ENCODE peak calls at places on chromosomes 2 and 18, in four cellular contexts. One of them, this sample, is unnamed.

GRCh38 chr2:7031424-7032245 is 114.4 kb downstream of the RNF144A start:
- DNase-seq in fibroblast of mammary gland: peak; percentile 79
- DNase-seq in mesendoderm: no peak
- DNase-seq in Jurkat, Clone E6-1: peak; percentile 45
- DNase-seq in this sample: no peak

GRCh38 chr2:188976545-188977268 is 2.5 kb downstream of the COL3A1 start:
- DNase-seq in fibroblast of mammary gland: peak; percentile 84
- DNase-seq in mesendoderm: no peak
- DNase-seq in Jurkat, Clone E6-1: peak; percentile 40
- DNase-seq in this sample: no peak

GRCh38 chr2:208541982-208542464 is 135.4 kb downstream of the PTH2R start:
- DNase-seq in fibroblast of mammary gland: no peak
- DNase-seq in mesendoderm: no peak
- DNase-seq in Jurkat, Clone E6-1: no peak
- DNase-seq in this sample: no peak

GRCh38 chr2:41926614-41927580 is 120.9 kb upstream of the PKDCC start:
- DNase-seq in fibroblast of mammary gland: peak; percentile 94
- DNase-seq in mesendoderm: no peak
- DNase-seq in Jurkat, Clone E6-1: no peak
- DNase-seq in this sample: no peak

GRCh38 chr2:219059725-219060682 is 717 bp downstream of the IHH start:
- DNase-seq in fibroblast of mammary gland: no peak
- DNase-seq in mesendoderm: peak; percentile 8
- DNase-seq in Jurkat, Clone E6-1: no peak
- DNase-seq in this sample: peak; percentile 54

GRCh38 chr2:72041638-72042111 is 106.0 kb downstream of the CYP26B1 start:
- DNase-seq in fibroblast of mammary gland: no peak
- DNase-seq in mesendoderm: no peak
- DNase-seq in Jurkat, Clone E6-1: no peak
- DNase-seq in this sample: no peak

GRCh38 chr2:86695053-86695691 is 24.9 kb upstream of the RMND5A start:
- DNase-seq in fibroblast of mammary gland: peak; percentile 71
- DNase-seq in mesendoderm: peak; percentile 31
- DNase-seq in Jurkat, Clone E6-1: no peak
- DNase-seq in this sample: no peak

GRCh38 chr2:37039580-37039979 is 44.6 kb downstream of the HEATR5B start:
- DNase-seq in fibroblast of mammary gland: no peak
- DNase-seq in mesendoderm: no peak
- DNase-seq in Jurkat, Clone E6-1: no peak
- DNase-seq in this sample: no peak

GRCh38 chr2:209496586-209496982 is 72.7 kb downstream of the MAP2 start:
- DNase-seq in fibroblast of mammary gland: peak; percentile 68
- DNase-seq in mesendoderm: no peak
- DNase-seq in Jurkat, Clone E6-1: no peak
- DNase-seq in this sample: no peak

GRCh38 chr2:180520206-180520605 is 460.2 kb upstream of the UBE2E3 start:
- DNase-seq in fibroblast of mammary gland: peak; percentile 29
- DNase-seq in mesendoderm: peak; percentile 35
- DNase-seq in Jurkat, Clone E6-1: no peak
- DNase-seq in this sample: no peak

GRCh38 chr18:23311346-23312103 is 141.6 kb upstream of the RIOK3 start:
- DNase-seq in fibroblast of mammary gland: peak; percentile 95
- DNase-seq in mesendoderm: no peak
- DNase-seq in Jurkat, Clone E6-1: no peak
- DNase-seq in this sample: no peak

GRCh38 chr2:54208364-54209240 is 47.4 kb downstream of the TSPYL6 start:
- DNase-seq in fibroblast of mammary gland: peak; percentile 53
- DNase-seq in mesendoderm: no peak
- DNase-seq in Jurkat, Clone E6-1: no peak
- DNase-seq in this sample: no peak

GRCh38 chr2:165018207-165018606 is 62.9 kb upstream of the SLC38A11 start:
- DNase-seq in fibroblast of mammary gland: no peak
- DNase-seq in mesendoderm: peak; percentile 82
- DNase-seq in Jurkat, Clone E6-1: peak; percentile 67
- DNase-seq in this sample: peak; percentile 87

GRCh38 chr2:634041-634440 is 43.2 kb downstream of the TMEM18 start:
- DNase-seq in fibroblast of mammary gland: no peak
- DNase-seq in mesendoderm: no peak
- DNase-seq in Jurkat, Clone E6-1: no peak
- DNase-seq in this sample: no peak

GRCh38 chr2:59790186-59791142 is 763.0 kb downstream of the BCL11A start:
- DNase-seq in fibroblast of mammary gland: no peak
- DNase-seq in mesendoderm: no peak
- DNase-seq in Jurkat, Clone E6-1: no peak
- DNase-seq in this sample: peak; percentile 8

GRCh38 chr2:239724851-239725550 is 300.1 kb downstream of the NDUFA10 start:
- DNase-seq in fibroblast of mammary gland: no peak
- DNase-seq in mesendoderm: no peak
- DNase-seq in Jurkat, Clone E6-1: no peak
- DNase-seq in this sample: no peak

GRCh38 chr2:109497447-109497846 is 116.3 kb downstream of the SEPTIN10 start:
- DNase-seq in fibroblast of mammary gland: peak; percentile 45
- DNase-seq in mesendoderm: no peak
- DNase-seq in Jurkat, Clone E6-1: no peak
- DNase-seq in this sample: no peak

GRCh38 chr18:13810950-13811485 is 12.9 kb upstream of the MC5R start:
- DNase-seq in fibroblast of mammary gland: no peak
- DNase-seq in mesendoderm: peak; percentile 16
- DNase-seq in Jurkat, Clone E6-1: no peak
- DNase-seq in this sample: peak; percentile 57

GRCh38 chr18:6683112-6683876 is 46.2 kb upstream of the ARHGAP28 start:
- DNase-seq in fibroblast of mammary gland: no peak
- DNase-seq in mesendoderm: peak; percentile 33
- DNase-seq in Jurkat, Clone E6-1: no peak
- DNase-seq in this sample: peak; percentile 65

GRCh38 chr2:10239561-10239967 is 63.1 kb upstream of the HPCAL1 start:
- DNase-seq in fibroblast of mammary gland: no peak
- DNase-seq in mesendoderm: peak; percentile 26
- DNase-seq in Jurkat, Clone E6-1: no peak
- DNase-seq in this sample: peak; percentile 69

GRCh38 chr2:194203898-194204297 is 1453.1 kb upstream of the SLC39A10 start:
- DNase-seq in fibroblast of mammary gland: peak; percentile 63
- DNase-seq in mesendoderm: no peak
- DNase-seq in Jurkat, Clone E6-1: no peak
- DNase-seq in this sample: no peak

GRCh38 chr2:224221455-224221913 is 180.4 kb downstream of the FAM124B start:
- DNase-seq in fibroblast of mammary gland: peak; percentile 97
- DNase-seq in mesendoderm: peak; percentile 97
- DNase-seq in Jurkat, Clone E6-1: no peak
- DNase-seq in this sample: peak; percentile 70

GRCh38 chr2:150882751-150883520 is 378.7 kb downstream of the RBM43 start:
- DNase-seq in fibroblast of mammary gland: no peak
- DNase-seq in mesendoderm: no peak
- DNase-seq in Jurkat, Clone E6-1: no peak
- DNase-seq in this sample: no peak

GRCh38 chr18:62870643-62871042 is 155.3 kb downstream of the PHLPP1 start:
- DNase-seq in fibroblast of mammary gland: no peak
- DNase-seq in mesendoderm: no peak
- DNase-seq in Jurkat, Clone E6-1: no peak
- DNase-seq in this sample: no peak

GRCh38 chr2:46645681-46646162 is 166.4 kb downstream of the TMEM247 start:
- DNase-seq in fibroblast of mammary gland: peak; percentile 83
- DNase-seq in mesendoderm: no peak
- DNase-seq in Jurkat, Clone E6-1: no peak
- DNase-seq in this sample: no peak

GRCh38 chr18:51342815-51343214 is 145.3 kb upstream of the MEX3C start:
- DNase-seq in fibroblast of mammary gland: peak; percentile 79
- DNase-seq in mesendoderm: no peak
- DNase-seq in Jurkat, Clone E6-1: no peak
- DNase-seq in this sample: no peak

GRCh38 chr2:3598197-3598910 is 3.4 kb downstream of the COLEC11 start:
- DNase-seq in fibroblast of mammary gland: no peak
- DNase-seq in mesendoderm: no peak
- DNase-seq in Jurkat, Clone E6-1: no peak
- DNase-seq in this sample: no peak

GRCh38 chr2:209029249-209029648 is 394.6 kb upstream of the MAP2 start:
- DNase-seq in fibroblast of mammary gland: no peak
- DNase-seq in mesendoderm: no peak
- DNase-seq in Jurkat, Clone E6-1: no peak
- DNase-seq in this sample: no peak

GRCh38 chr2:38505779-38506178 is 96.9 kb downstream of the HNRNPLL start:
- DNase-seq in fibroblast of mammary gland: peak; percentile 95
- DNase-seq in mesendoderm: peak; percentile 67
- DNase-seq in Jurkat, Clone E6-1: no peak
- DNase-seq in this sample: no peak

GRCh38 chr2:162748566-162749215 is 89.9 kb downstream of the KCNH7 start:
- DNase-seq in fibroblast of mammary gland: no peak
- DNase-seq in mesendoderm: no peak
- DNase-seq in Jurkat, Clone E6-1: no peak
- DNase-seq in this sample: no peak

GRCh38 chr2:65437392-65438135 is 5.2 kb upstream of the SPRED2 start:
- DNase-seq in fibroblast of mammary gland: no peak
- DNase-seq in mesendoderm: peak; percentile 96
- DNase-seq in Jurkat, Clone E6-1: no peak
- DNase-seq in this sample: peak; percentile 77

GRCh38 chr2:165778653-165779451 is 15.2 kb downstream of the GALNT3 start:
- DNase-seq in fibroblast of mammary gland: peak; percentile 21
- DNase-seq in mesendoderm: peak; percentile 64
- DNase-seq in Jurkat, Clone E6-1: no peak
- DNase-seq in this sample: peak; percentile 73

GRCh38 chr2:167240671-167241070 is 352.4 kb downstream of the XIRP2 start:
- DNase-seq in fibroblast of mammary gland: peak; percentile 29
- DNase-seq in mesendoderm: no peak
- DNase-seq in Jurkat, Clone E6-1: no peak
- DNase-seq in this sample: no peak

GRCh38 chr18:34918856-34919255 is 122.4 kb upstream of the MAPRE2 start:
- DNase-seq in fibroblast of mammary gland: no peak
- DNase-seq in mesendoderm: no peak
- DNase-seq in Jurkat, Clone E6-1: peak; percentile 12
- DNase-seq in this sample: no peak

GRCh38 chr2:134934641-134935040 is 16.0 kb downstream of the CCNT2 start:
- DNase-seq in fibroblast of mammary gland: peak; percentile 41
- DNase-seq in mesendoderm: no peak
- DNase-seq in Jurkat, Clone E6-1: no peak
- DNase-seq in this sample: no peak

GRCh38 chr2:37871453-37872191 is 53.5 kb upstream of the RMDN2 start:
- DNase-seq in fibroblast of mammary gland: peak; percentile 86
- DNase-seq in mesendoderm: no peak
- DNase-seq in Jurkat, Clone E6-1: no peak
- DNase-seq in this sample: no peak

GRCh38 chr2:74730530-74730929 is 76.5 kb downstream of the SEMA4F start:
- DNase-seq in fibroblast of mammary gland: no peak
- DNase-seq in mesendoderm: no peak
- DNase-seq in Jurkat, Clone E6-1: no peak
- DNase-seq in this sample: no peak

GRCh38 chr18:46207985-46208384 is 103.8 kb downstream of the HAUS1 start:
- DNase-seq in fibroblast of mammary gland: no peak
- DNase-seq in mesendoderm: no peak
- DNase-seq in Jurkat, Clone E6-1: no peak
- DNase-seq in this sample: no peak